ENCODE peak calls at places on chromosomes 3 and 15, in eight cellular contexts. S is GM19239; R is stimulated activated CD4-positive, alpha-beta T cell treated with anti-CD3 and anti-CD28 coated beads, TNF-alpha, amount 100 ng/mL, for 24 hours; N is kidney tubule cell; M is right atrium auricular region; Y is WTC11; V is COR-L47; Z is KBM-7. F is an unnamed sample.

GRCh38 chr3:40615916-40616315 is 91.2 kb downstream of the ZNF621 start:
- DNase-seq in S (no peak), R (no peak), N (no peak), M (no peak), Y (no peak), V (no peak), Z (no peak), F (no peak)

GRCh38 chr15:90188914-90189748 is 12.0 kb upstream of the SEMA4B start:
- DNase-seq in S (no peak), R (no peak), N (no peak), M (no peak), Y (no peak), V (no peak), Z (peak; percentile 78), F (no peak)

GRCh38 chr15:58981808-58982475 is 5.5 kb upstream of the RNF111 start:
- DNase-seq in S (no peak), R (no peak), N (no peak), M (no peak), Y (no peak), V (no peak), Z (no peak), F (no peak)

GRCh38 chr15:45185903-45186770 is 1.6 kb downstream of the SHF start:
- DNase-seq in S (no peak), R (no peak), N (no peak), M (no peak), Y (no peak), V (no peak), Z (no peak), F (no peak)

GRCh38 chr3:10366681-10367101 is 45.8 kb upstream of the SEC13 start:
- DNase-seq in S (no peak), R (peak; percentile 37), N (peak; percentile 87), M (no peak), Y (no peak), V (no peak), Z (no peak), F (no peak)

GRCh38 chr15:49330166-49330565 is 92.9 kb upstream of the FGF7 start:
- DNase-seq in S (no peak), R (no peak), N (no peak), M (no peak), Y (no peak), V (no peak), Z (no peak), F (no peak)

GRCh38 chr15:49620174-49620573 is 444 bp downstream of the FAM227B start:
- DNase-seq in S (no peak), R (no peak), N (peak; percentile 37), M (no peak), Y (no peak), V (no peak), Z (no peak), F (no peak)

GRCh38 chr3:34075975-34076374 is 277.5 kb downstream of the PDCD6IP start:
- DNase-seq in S (no peak), R (no peak), N (no peak), M (no peak), Y (no peak), V (no peak), Z (no peak), F (no peak)

GRCh38 chr15:58415636-58416035 is 16.2 kb upstream of the LIPC start:
- DNase-seq in S (no peak), R (no peak), N (no peak), M (no peak), Y (no peak), V (no peak), Z (no peak), F (no peak)

GRCh38 chr3:50347187-50347813 is 1.8 kb upstream of the ZMYND10 start:
- DNase-seq in S (no peak), R (peak; percentile 62), N (peak; percentile 78), M (peak; percentile 72), Y (peak; percentile 68), V (peak; percentile 46), Z (peak; percentile 81), F (peak; percentile 61)

GRCh38 chr15:91150492-91151160 is 50.6 kb downstream of the SV2B start:
- DNase-seq in S (no peak), R (no peak), N (no peak), M (no peak), Y (no peak), V (no peak), Z (no peak), F (no peak)

GRCh38 chr15:34584996-34585395 is 1.5 kb upstream of the GOLGA8B start:
- DNase-seq in S (no peak), R (no peak), N (no peak), M (no peak), Y (no peak), V (no peak), Z (no peak), F (no peak)

GRCh38 chr3:126399348-126399730 is 4.6 kb downstream of the CFAP100 start:
- DNase-seq in S (no peak), R (no peak), N (peak; percentile 84), M (no peak), Y (no peak), V (no peak), Z (peak; percentile 63), F (no peak)

GRCh38 chr15:96977886-96978285 is 647.4 kb downstream of the NR2F2 start:
- DNase-seq in S (no peak), R (no peak), N (no peak), M (no peak), Y (no peak), V (no peak), Z (no peak), F (no peak)

GRCh38 chr3:23153034-23153433 is 50.1 kb upstream of the UBE2E2 start:
- DNase-seq in S (no peak), R (no peak), N (no peak), M (no peak), Y (no peak), V (no peak), Z (no peak), F (no peak)

GRCh38 chr3:49120096-49120437 is 556 bp downstream of the USP19 start:
- DNase-seq in S (no peak), R (no peak), N (no peak), M (no peak), Y (no peak), V (no peak), Z (no peak), F (no peak)

GRCh38 chr3:59327324-59327939 is 277.6 kb upstream of the CFAP20DC start:
- DNase-seq in S (no peak), R (no peak), N (peak; percentile 99), M (no peak), Y (no peak), V (no peak), Z (no peak), F (no peak)

GRCh38 chr3:106943071-106943470 is 434.2 kb upstream of the CCDC54 start:
- DNase-seq in S (no peak), R (no peak), N (no peak), M (no peak), Y (no peak), V (no peak), Z (no peak), F (no peak)

GRCh38 chr3:137105277-137105977 is 147.6 kb downstream of the IL20RB start:
- DNase-seq in S (peak; percentile 7), R (no peak), N (peak; percentile 60), M (no peak), Y (peak; percentile 28), V (peak; percentile 69), Z (peak; percentile 88), F (no peak)

GRCh38 chr15:31434418-31435255 is 108.0 kb downstream of the KLF13 start:
- DNase-seq in S (no peak), R (peak; percentile 72), N (no peak), M (no peak), Y (no peak), V (no peak), Z (peak; percentile 95), F (peak; percentile 54)

GRCh38 chr3:55180936-55181535 is 253.2 kb upstream of the LRTM1 start:
- DNase-seq in S (peak; percentile 10), R (no peak), N (peak; percentile 43), M (no peak), Y (peak; percentile 26), V (no peak), Z (peak; percentile 36), F (no peak)

GRCh38 chr3:29525254-29525881 is 244.5 kb downstream of the RBMS3 start:
- DNase-seq in S (no peak), R (no peak), N (no peak), M (peak; percentile 84), Y (no peak), V (peak; percentile 24), Z (no peak), F (peak; percentile 30)

GRCh38 chr15:63244399-63244798 is 33.0 kb upstream of the APH1B start:
- DNase-seq in S (no peak), R (no peak), N (peak; percentile 34), M (no peak), Y (no peak), V (no peak), Z (no peak), F (no peak)

GRCh38 chr15:78107471-78107870 is 15.1 kb downstream of the SH2D7 start:
- DNase-seq in S (no peak), R (no peak), N (no peak), M (no peak), Y (no peak), V (no peak), Z (no peak), F (no peak)

GRCh38 chr15:65484876-65485275 is 32.6 kb downstream of the DPP8 start:
- DNase-seq in S (no peak), R (no peak), N (no peak), M (no peak), Y (no peak), V (no peak), Z (no peak), F (no peak)

GRCh38 chr3:128786434-128787020 is 60.5 kb downstream of the RAB7A start:
- DNase-seq in S (no peak), R (no peak), N (peak; percentile 68), M (no peak), Y (no peak), V (no peak), Z (no peak), F (no peak)

GRCh38 chr15:90674476-90674875 is 42.7 kb upstream of the BLM start:
- DNase-seq in S (no peak), R (no peak), N (no peak), M (no peak), Y (no peak), V (no peak), Z (no peak), F (no peak)

GRCh38 chr3:15803913-15804312 is 6.1 kb upstream of the ANKRD28 start:
- DNase-seq in S (no peak), R (no peak), N (no peak), M (no peak), Y (no peak), V (no peak), Z (no peak), F (no peak)

GRCh38 chr15:50067254-50067653 is 51.8 kb downstream of the ATP8B4 start:
- DNase-seq in S (no peak), R (no peak), N (no peak), M (no peak), Y (no peak), V (no peak), Z (no peak), F (no peak)

GRCh38 chr3:15154326-15154725 is 51.7 kb upstream of the CAPN7 start:
- DNase-seq in S (no peak), R (no peak), N (no peak), M (no peak), Y (no peak), V (no peak), Z (no peak), F (no peak)

GRCh38 chr3:157098823-157099185 is 61.1 kb downstream of the CCNL1 start:
- DNase-seq in S (no peak), R (no peak), N (no peak), M (no peak), Y (no peak), V (no peak), Z (no peak), F (no peak)

GRCh38 chr15:42332331-42332730 is 27.0 kb upstream of the CAPN3 start:
- DNase-seq in S (no peak), R (no peak), N (peak; percentile 6), M (no peak), Y (no peak), V (no peak), Z (no peak), F (no peak)

GRCh38 chr3:124986153-124987143 is 51.9 kb upstream of the MUC13 start:
- DNase-seq in S (no peak), R (no peak), N (peak; percentile 97), M (no peak), Y (peak; percentile 34), V (no peak), Z (peak; percentile 10), F (no peak)

GRCh38 chr15:96261575-96262034 is 68.9 kb upstream of the NR2F2 start:
- DNase-seq in S (no peak), R (no peak), N (peak; percentile 77), M (no peak), Y (no peak), V (no peak), Z (no peak), F (no peak)